ENCODE peak calls at places on chromosomes 7 and 10, in nine cellular contexts. Y is A549, M is left ventricle myocardium inferior, B is heart right ventricle, X is WTC11, J is neural progenitor cell, C is tibial nerve, K is glutamatergic neuron, W is neural crest cell. H is an unnamed sample.

GRCh38 chr7:47483604-47484273 is 98.2 kb downstream of the TNS3 start:
- DNase-seq in W (no peak), X (no peak), K (no peak), J (no peak), M (no peak), B (no peak), Y (no peak), C (no peak), H (no peak)

GRCh38 chr7:93092757-93093370 is 24.9 kb downstream of the SAMD9 start:
- DNase-seq in M (no peak), K (no peak), W (no peak), X (no peak), B (no peak), C (no peak), J (peak), Y (no peak), H (no peak)

GRCh38 chr10:30002438-30003266 is 56.7 kb downstream of the JCAD start:
- DNase-seq in Y (peak), M (peak), X (peak), K (peak), C (peak), B (peak), W (peak), J (peak), H (peak)

GRCh38 chr10:61975107-61975932 is 73.8 kb downstream of the ARID5B start:
- DNase-seq in K (no peak), B (no peak), J (no peak), C (no peak), Y (peak), M (no peak), X (no peak), W (no peak), H (no peak)

GRCh38 chr7:84912993-84913635 is 273.7 kb downstream of the SEMA3D start:
- DNase-seq in W (no peak), C (no peak), X (peak), J (no peak), B (no peak), M (no peak), K (no peak), Y (no peak), H (no peak)

GRCh38 chr7:136969776-136970175 is 101.3 kb downstream of the CHRM2 start:
- DNase-seq in W (no peak), K (no peak), X (no peak), M (no peak), B (no peak), Y (no peak), C (no peak), J (no peak), H (no peak)

GRCh38 chr10:34761443-34761842 is 53.7 kb downstream of the PARD3 start:
- DNase-seq in Y (no peak), W (no peak), C (no peak), X (no peak), B (no peak), J (no peak), M (no peak), K (no peak), H (no peak)

GRCh38 chr7:48102530-48102929 is 13.5 kb downstream of the UPP1 start:
- DNase-seq in X (no peak), M (no peak), Y (no peak), B (no peak), J (no peak), C (no peak), W (no peak), K (no peak), H (no peak)

GRCh38 chr7:13904689-13905088 is 84.8 kb downstream of the ETV1 start:
- DNase-seq in C (no peak), M (no peak), X (no peak), Y (no peak), J (no peak), B (no peak), K (no peak), W (no peak), H (no peak)

DNA sequence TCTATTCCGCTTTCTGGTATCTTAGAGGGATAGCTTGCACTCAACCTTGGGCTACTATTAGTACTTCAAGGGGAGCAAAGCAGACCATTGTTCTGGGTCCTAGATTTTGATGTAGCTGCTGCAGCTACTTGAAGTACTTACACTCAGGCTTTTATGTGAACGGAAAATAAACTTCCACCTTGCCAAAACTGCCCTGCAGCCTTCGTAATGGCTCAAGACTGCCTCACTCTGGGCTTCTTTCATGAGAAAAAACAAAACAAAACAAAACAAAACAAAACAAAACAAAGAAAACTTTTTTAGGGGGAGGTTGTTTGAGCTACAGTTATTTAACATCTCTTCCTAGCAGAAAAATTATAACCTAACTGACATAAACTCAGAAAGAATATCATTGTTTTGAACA is 19.4 kb upstream of the EPHB6 start:
- DNase-seq in W (no peak), Y (no peak), C (no peak), K (no peak), J (no peak), B (no peak), M (no peak), X (no peak), H (no peak)
- TF ChIP-seq CTCF in W (no peak), Y (no peak), C (no peak), K (no peak), J (no peak), B (no peak), M (no peak), X (no peak), H (no peak)

GRCh38 chr10:5692476-5693358 is 8.1 kb downstream of the TASOR2 start:
- DNase-seq in M (peak), K (peak), B (peak), C (no peak), Y (peak), W (peak), J (peak), X (peak), H (no peak)
- TF ChIP-seq CTCF in M (no peak), K (no peak), B (no peak), C (no peak), Y (no peak), W (no peak), J (no peak), X (no peak), H (no peak)

GRCh38 chr7:1169409-1170368 is 9.7 kb upstream of the ZFAND2A start:
- DNase-seq in B (peak), K (peak), Y (peak), C (peak), W (peak), X (peak), M (peak), J (peak), H (peak)
- TF ChIP-seq CTCF in B (peak), K (peak), Y (peak), C (peak), W (peak), X (peak), M (peak), J (peak), H (peak)

GRCh38 chr7:142519790-142520078 is 229.5 kb upstream of the PRSS1 start:
- DNase-seq in X (no peak), W (no peak), M (no peak), B (no peak), K (no peak), J (no peak), C (no peak), Y (no peak), H (no peak)

GRCh38 chr7:142528608-142529408 is 220.5 kb upstream of the PRSS1 start:
- DNase-seq in Y (no peak), M (no peak), B (no peak), K (no peak), J (no peak), X (no peak), C (no peak), W (no peak), H (no peak)

GRCh38 chr7:142519077-142519789 is 230.0 kb upstream of the PRSS1 start:
- DNase-seq in B (no peak), X (no peak), W (no peak), J (no peak), C (no peak), Y (no peak), K (no peak), M (no peak), H (no peak)

GRCh38 chr7:142523821-142524460 is 225.3 kb upstream of the PRSS1 start:
- DNase-seq in M (no peak), X (no peak), C (no peak), W (no peak), J (no peak), K (no peak), Y (no peak), B (no peak), H (no peak)
- TF ChIP-seq CTCF in M (no peak), X (no peak), C (no peak), W (no peak), J (no peak), K (no peak), Y (no peak), B (no peak), H (no peak)

H was measured in D721Med.